ENCODE peak calls at places on chromosomes 2 and 18, in eight cellular contexts. M is fibroblast of lung, B is brain microvascular endothelial cell, A is GM20000, H is bronchial epithelial cell, D is colonic mucosa, N is upper lobe of right lung, O is HFF-Myc. C is an unnamed sample.

GRCh38 chr2:8922431-8922830 is 81.1 kb downstream of the MBOAT2 start:
- DNase-seq in M (no peak), B (no peak), A (no peak), H (no peak), D (no peak), N (no peak), O (no peak), C (no peak)

GRCh38 chr2:224196789-224197188 is 157.7 kb upstream of the SERPINE2 start:
- DNase-seq in M (peak), B (no peak), A (no peak), H (peak), D (no peak), N (no peak), O (no peak), C (no peak)

GRCh38 chr2:69456950-69457445 is 19.8 kb upstream of the NFU1 start:
- DNase-seq in M (no peak), B (no peak), A (no peak), H (no peak), D (no peak), N (no peak), O (no peak), C (no peak)

GRCh38 chr2:14255135-14255820 is 377.2 kb upstream of the LRATD1 start:
- DNase-seq in M (no peak), B (no peak), A (no peak), H (no peak), D (no peak), N (no peak), O (no peak), C (no peak)

GRCh38 chr2:234116050-234116449 is 65.5 kb downstream of the SPP2 start:
- DNase-seq in M (no peak), B (no peak), A (no peak), H (peak), D (no peak), N (no peak), O (no peak), C (no peak)

GRCh38 chr2:9681427-9681817 is 50.6 kb upstream of the YWHAQ start:
- DNase-seq in M (no peak), B (no peak), A (no peak), H (no peak), D (no peak), N (no peak), O (no peak), C (no peak)

GRCh38 chr2:67234443-67234842 is 162.7 kb upstream of the ETAA1 start:
- DNase-seq in M (peak), B (peak), A (no peak), H (peak), D (no peak), N (no peak), O (no peak), C (peak)

GRCh38 chr2:165791811-165792454 is 2.1 kb downstream of the GALNT3 start:
- DNase-seq in M (no peak), B (peak), A (no peak), H (peak), D (no peak), N (no peak), O (no peak), C (peak)

GRCh38 chr18:54149078-54149697 is 75.3 kb downstream of the MBD2 start:
- DNase-seq in M (peak), B (peak), A (peak), H (peak), D (no peak), N (no peak), O (peak), C (peak)

GRCh38 chr2:233105930-233106329 is 45.8 kb downstream of the INPP5D start:
- DNase-seq in M (no peak), B (no peak), A (no peak), H (no peak), D (no peak), N (no peak), O (no peak), C (no peak)

DNA sequence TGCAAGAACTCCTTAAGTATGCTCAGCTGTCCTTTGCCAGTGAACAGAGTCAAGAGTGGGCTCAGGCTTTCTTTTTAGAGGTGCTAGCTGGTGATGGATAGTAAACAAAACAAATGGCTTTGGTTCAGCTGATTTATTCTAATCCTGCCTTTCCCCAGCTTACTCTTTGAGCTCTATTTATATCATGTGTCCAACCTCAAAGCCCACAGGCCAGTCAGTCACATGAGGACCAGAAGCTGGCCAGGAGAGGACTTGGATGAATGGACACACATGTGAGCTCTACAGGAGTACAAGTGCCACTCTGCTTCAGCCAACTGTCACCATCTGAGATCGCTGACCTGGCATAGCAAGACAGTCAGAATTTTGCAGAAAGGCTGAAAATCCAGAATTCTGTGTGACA is 59.4 kb downstream of the STK39 start:
- DNase-seq in M (no peak), B (no peak), A (no peak), H (no peak), D (no peak), N (no peak), O (no peak), C (no peak)
- TF ChIP-seq CTCF in M (no peak), B (no peak), A (no peak), H (no peak), D (no peak), N (no peak), O (no peak), C (no peak)

GRCh38 chr2:48545244-48545643 is 15.3 kb downstream of the STON1 start:
- DNase-seq in M (no peak), B (no peak), A (no peak), H (no peak), D (no peak), N (no peak), O (peak), C (no peak)
- TF ChIP-seq CTCF in M (no peak), B (peak), A (no peak), H (no peak), D (no peak), N (no peak), O (peak), C (no peak)

DNA sequence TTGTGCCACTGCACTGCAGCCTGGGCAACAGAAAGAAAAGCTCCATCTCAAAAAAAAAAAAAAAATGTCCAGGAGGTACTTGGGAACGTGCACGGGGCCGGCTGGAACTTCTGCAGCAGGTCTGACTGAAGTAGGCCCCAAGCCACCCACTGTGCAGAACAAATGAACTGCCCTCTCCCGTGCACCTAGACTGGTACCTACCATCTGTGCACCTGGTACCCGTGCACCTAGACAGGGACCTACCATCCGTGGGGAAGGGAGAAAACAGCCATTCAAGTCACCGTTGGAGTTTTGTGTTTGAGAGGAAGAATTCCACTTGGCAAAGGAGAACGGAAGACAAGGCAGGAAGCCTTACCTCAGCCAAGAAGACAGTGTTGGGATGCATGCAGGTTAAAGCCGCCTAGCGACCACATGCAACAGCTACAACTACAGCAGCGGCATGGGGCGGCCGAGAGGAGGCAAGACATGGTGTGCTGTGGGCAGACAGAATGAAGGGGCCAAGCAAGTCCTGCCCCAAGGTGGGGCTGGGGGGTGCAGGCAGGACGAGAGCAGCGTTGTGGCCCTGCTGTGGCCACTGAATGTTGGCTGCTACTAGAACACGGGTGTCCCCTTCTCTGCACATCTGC is 16.1 kb downstream of the ST3GAL5 start:
- DNase-seq in M (no peak), B (no peak), A (no peak), H (no peak), D (no peak), N (no peak), O (no peak), C (no peak)
- TF ChIP-seq CTCF in M (no peak), B (no peak), A (no peak), H (no peak), D (no peak), N (no peak), O (no peak), C (no peak)

GRCh38 chr2:53452400-53452799 is 315.2 kb upstream of the CHAC2 start:
- DNase-seq in M (peak), B (no peak), A (no peak), H (no peak), D (no peak), N (no peak), O (no peak), C (no peak)
- TF ChIP-seq CTCF in M (no peak), B (no peak), A (no peak), H (no peak), D (no peak), N (no peak), O (no peak), C (no peak)

GRCh38 chr18:12948055-12948804 is 419 bp downstream of the SEH1L start:
- DNase-seq in M (peak), B (peak), A (peak), H (peak), D (peak), N (peak), O (peak), C (peak)

GRCh38 chr18:12947355-12948054 is at the start of gene SEH1L:
- DNase-seq in M (peak), B (peak), A (peak), H (peak), D (peak), N (peak), O (peak), C (peak)

GRCh38 chr18:12944724-12945123 is 3.1 kb upstream of the SEH1L start:
- DNase-seq in M (no peak), B (peak), A (no peak), H (no peak), D (peak), N (no peak), O (no peak), C (peak)

GRCh38 chr18:12943200-12943599 is 4.6 kb upstream of the SEH1L start:
- DNase-seq in M (no peak), B (no peak), A (no peak), H (no peak), D (no peak), N (no peak), O (no peak), C (no peak)

GRCh38 chr18:12946549-12947354 is 1.1 kb upstream of the SEH1L start:
- DNase-seq in M (peak), B (peak), A (no peak), H (peak), D (peak), N (no peak), O (peak), C (peak)
- TF ChIP-seq CTCF in M (no peak), B (no peak), A (no peak), H (peak), D (no peak), N (no peak), O (no peak), C (no peak)